ENCODE peak calls at places on chromosomes 1 and 21, in eight cellular contexts. A, Z, S, U, I, G, X and D are unnamed samples.

GRCh38 chr1:19815801-19816736 is 986 bp upstream of the RNF186 start:
- DNase-seq in G (no peak), Z (no peak), U (no peak), S (peak), A (no peak), X (no peak), I (peak), D (no peak)

GRCh38 chr21:43282358-43283120 is 113.7 kb downstream of the CRYAA start:
- DNase-seq in S (no peak), Z (no peak), U (no peak), A (no peak), G (no peak), X (no peak), I (no peak), D (no peak)

GRCh38 chr1:1075148-1075935 is 1.2 kb upstream of the RNF223 start:
- DNase-seq in U (no peak), S (no peak), Z (no peak), G (no peak), A (no peak), X (no peak), I (no peak), D (no peak)

GRCh38 chr1:195745170-195746009 is 862.9 kb downstream of the KCNT2 start:
- DNase-seq in A (no peak), X (no peak), I (no peak), Z (no peak), U (peak), G (no peak), S (no peak), D (no peak)

GRCh38 chr1:39214021-39214713 is 9.7 kb downstream of the MACF1 start:
- DNase-seq in A (peak), G (peak), Z (no peak), U (no peak), I (no peak), S (no peak), X (no peak), D (peak)

GRCh38 chr1:170881268-170882265 is 53.8 kb upstream of the MROH9 start:
- DNase-seq in Z (no peak), A (peak), I (no peak), U (peak), X (peak), G (peak), S (no peak), D (no peak)

GRCh38 chr21:15141236-15141970 is 76.6 kb upstream of the NRIP1 start:
- DNase-seq in A (no peak), S (peak), G (no peak), U (no peak), X (no peak), I (no peak), Z (no peak), D (no peak)

GRCh38 chr1:7940745-7941436 is at the start of gene TNFRSF9:
- DNase-seq in G (no peak), X (no peak), Z (no peak), U (no peak), S (peak), A (peak), I (no peak), D (no peak)

GRCh38 chr1:71944006-71944405 is 338.3 kb downstream of the NEGR1 start:
- DNase-seq in Z (no peak), X (no peak), S (no peak), I (no peak), G (no peak), A (no peak), U (no peak), D (no peak)

GRCh38 chr21:42063578-42064521 is 7.3 kb upstream of the UMODL1 start:
- DNase-seq in S (peak), I (no peak), X (no peak), Z (peak), U (no peak), A (no peak), G (no peak), D (no peak)

GRCh38 chr1:40301066-40301465 is 16.0 kb downstream of the COL9A2 start:
- DNase-seq in Z (no peak), I (no peak), U (no peak), A (no peak), X (no peak), S (no peak), G (no peak), D (no peak)

GRCh38 chr1:212797681-212798080 is 6.0 kb downstream of the TATDN3 start:
- DNase-seq in A (peak), X (no peak), S (no peak), U (peak), G (no peak), Z (no peak), I (no peak), D (no peak)

GRCh38 chr1:236502579-236502971 is 21.2 kb upstream of the LGALS8 start:
- DNase-seq in A (peak), I (no peak), G (no peak), X (no peak), U (no peak), S (no peak), Z (no peak), D (peak)

GRCh38 chr21:35933466-35933865 is 126.9 kb downstream of the SETD4 start:
- DNase-seq in U (peak), I (peak), S (no peak), A (peak), G (no peak), X (peak), Z (no peak), D (peak)

GRCh38 chr1:25599969-25600610 is 16.5 kb upstream of the MAN1C1 start:
- DNase-seq in S (no peak), G (no peak), U (no peak), A (no peak), I (no peak), X (no peak), Z (no peak), D (no peak)

GRCh38 chr1:239868117-239868516 is 223.6 kb upstream of the FMN2 start:
- DNase-seq in Z (no peak), U (no peak), S (no peak), G (no peak), I (no peak), X (no peak), A (no peak), D (no peak)

GRCh38 chr21:43361493-43362296 is 65.2 kb downstream of the SIK1 start:
- DNase-seq in X (peak), Z (peak), S (peak), I (peak), A (peak), G (no peak), U (peak), D (no peak)

GRCh38 chr1:189851806-189852367 is 625.8 kb downstream of the BRINP3 start:
- DNase-seq in A (no peak), Z (no peak), I (no peak), U (no peak), S (no peak), X (no peak), G (no peak), D (peak)

GRCh38 chr1:67957026-67957425 is 93.4 kb downstream of the DIRAS3 start:
- DNase-seq in S (no peak), U (peak), G (no peak), I (no peak), Z (no peak), X (no peak), A (no peak), D (no peak)

GRCh38 chr1:99737016-99737415 is 29.4 kb downstream of the FRRS1 start:
- DNase-seq in U (peak), S (no peak), I (no peak), A (peak), G (peak), X (peak), Z (no peak), D (peak)

GRCh38 chr21:31255846-31256395 is 88.1 kb downstream of the TIAM1 start:
- DNase-seq in G (peak), A (no peak), I (no peak), S (no peak), X (no peak), Z (no peak), U (no peak), D (no peak)

GRCh38 chr21:30605968-30606367 is 5.1 kb downstream of the KRTAP22-1 start:
- DNase-seq in S (no peak), U (no peak), Z (no peak), I (no peak), X (no peak), G (no peak), A (no peak), D (no peak)

GRCh38 chr1:94903318-94904009 is 23.4 kb downstream of the CNN3 start:
- DNase-seq in U (no peak), I (no peak), A (no peak), X (no peak), Z (no peak), S (no peak), G (no peak), D (no peak)

GRCh38 chr1:12296623-12297022 is 66.8 kb downstream of the VPS13D start:
- DNase-seq in Z (no peak), U (peak), G (no peak), A (peak), I (no peak), X (no peak), S (no peak), D (peak)

GRCh38 chr1:18962121-18962721 is 5.7 kb upstream of the IFFO2 start:
- DNase-seq in U (no peak), G (no peak), I (peak), A (no peak), Z (no peak), X (no peak), S (no peak), D (no peak)

GRCh38 chr21:38352536-38353219 is 95.9 kb downstream of the KCNJ15 start:
- DNase-seq in U (peak), I (peak), S (no peak), A (peak), X (peak), G (peak), Z (peak), D (peak)

GRCh38 chr21:25179116-25179515 is 428.2 kb downstream of the MRPL39 start:
- DNase-seq in G (no peak), X (no peak), U (peak), S (no peak), I (no peak), A (peak), Z (no peak), D (peak)

GRCh38 chr1:9500756-9501754 is 38.2 kb upstream of the SLC25A33 start:
- DNase-seq in U (no peak), S (no peak), A (no peak), I (no peak), G (no peak), X (no peak), Z (no peak), D (no peak)

GRCh38 chr1:9494936-9495758 is 44.1 kb upstream of the SLC25A33 start:
- DNase-seq in U (peak), A (peak), Z (peak), G (peak), S (peak), X (no peak), I (no peak), D (no peak)

GRCh38 chr1:9493326-9493725 is 45.9 kb upstream of the SLC25A33 start:
- DNase-seq in I (no peak), U (no peak), G (no peak), Z (no peak), A (no peak), X (no peak), S (no peak), D (no peak)

GRCh38 chr1:9490605-9491339 is 48.5 kb upstream of the SLC25A33 start:
- DNase-seq in Z (peak), X (peak), S (peak), A (peak), U (peak), I (peak), G (peak), D (no peak)

GRCh38 chr1:9495854-9496374 is 43.4 kb upstream of the SLC25A33 start:
- DNase-seq in Z (no peak), A (no peak), I (no peak), U (no peak), S (no peak), G (no peak), X (no peak), D (no peak)
- H3K4me3 ChIP-seq in Z (no peak), A (no peak), I (no peak), U (no peak), S (no peak), G (no peak), X (no peak), D (no peak)

GRCh38 chr1:203340112-203340804 is 10.7 kb downstream of the FMOD start:
- DNase-seq in I (peak), A (peak), G (peak), Z (peak), U (peak), X (peak), S (peak), D (no peak)

GRCh38 chr1:203336097-203336496 is 14.8 kb downstream of the FMOD start:
- DNase-seq in S (no peak), X (no peak), U (no peak), A (no peak), G (no peak), Z (no peak), I (no peak), D (no peak)

GRCh38 chr1:203335503-203335902 is 15.4 kb downstream of the FMOD start:
- DNase-seq in S (no peak), I (no peak), X (no peak), U (no peak), A (no peak), Z (no peak), G (no peak), D (no peak)

GRCh38 chr1:203342192-203342940 is 8.6 kb downstream of the FMOD start:
- DNase-seq in Z (peak), X (no peak), U (peak), I (peak), A (peak), S (peak), G (peak), D (no peak)

DNA sequence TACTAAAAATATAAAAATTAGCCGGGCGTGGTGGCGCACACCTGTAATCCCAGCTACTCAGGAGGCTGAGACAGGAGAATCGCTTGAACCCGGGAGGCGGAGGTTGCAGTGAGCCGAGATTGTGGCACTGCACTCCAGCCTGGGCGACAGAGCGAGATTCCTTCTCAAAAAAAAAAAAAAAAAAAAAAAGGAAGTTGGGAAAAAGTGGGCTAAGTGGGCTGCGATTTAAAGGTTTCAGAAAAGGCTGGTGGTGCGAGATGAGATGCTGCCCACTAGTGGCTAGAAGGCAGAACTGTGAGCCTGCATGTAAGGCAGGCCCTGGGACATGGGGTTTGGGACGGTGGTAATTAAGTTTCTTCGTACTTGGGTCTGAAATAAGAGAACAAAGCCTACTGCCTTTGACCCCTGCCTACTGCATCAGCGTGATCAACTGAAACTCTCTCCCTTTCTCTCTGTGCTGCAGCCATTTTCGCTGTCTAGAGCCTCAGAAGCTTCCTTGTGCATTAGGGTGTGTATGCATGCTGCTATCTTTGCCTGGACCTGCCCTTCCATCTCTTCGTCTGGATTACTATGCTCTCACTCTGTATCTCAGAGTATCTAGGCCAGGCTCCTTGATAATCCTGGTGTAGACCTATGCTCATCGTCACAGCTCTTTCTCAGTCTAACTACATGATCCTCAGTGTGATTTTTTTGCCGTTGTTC is 12.4 kb downstream of the FMOD start:
- DNase-seq in I (peak), X (peak), Z (peak), U (peak), A (peak), G (peak), S (peak), D (no peak)
- H3K4me3 ChIP-seq in I (no peak), X (no peak), Z (no peak), U (no peak), A (no peak), G (no peak), S (no peak), D (no peak)

GRCh38 chr1:93633313-93633712 is 48.3 kb downstream of the BCAR3 start:
- DNase-seq in S (no peak), A (no peak), I (no peak), G (no peak), U (no peak), Z (no peak), X (no peak), D (no peak)

GRCh38 chr1:93638981-93639380 is 42.7 kb downstream of the BCAR3 start:
- DNase-seq in G (no peak), Z (no peak), X (no peak), S (no peak), I (no peak), A (no peak), U (no peak), D (no peak)

GRCh38 chr1:93636712-93637111 is 44.9 kb downstream of the BCAR3 start:
- DNase-seq in Z (no peak), U (no peak), I (no peak), S (no peak), X (no peak), A (no peak), G (no peak), D (no peak)

GRCh38 chr1:93638307-93638847 is 43.3 kb downstream of the BCAR3 start:
- DNase-seq in I (no peak), X (no peak), U (no peak), A (peak), S (no peak), G (no peak), Z (no peak), D (no peak)

GRCh38 chr1:93635614-93636543 is 45.8 kb downstream of the BCAR3 start:
- DNase-seq in S (no peak), U (no peak), I (no peak), A (peak), X (no peak), G (peak), Z (no peak), D (no peak)
- H3K4me3 ChIP-seq in S (no peak), U (no peak), I (no peak), A (no peak), X (no peak), G (no peak), Z (no peak), D (no peak)

DNA sequence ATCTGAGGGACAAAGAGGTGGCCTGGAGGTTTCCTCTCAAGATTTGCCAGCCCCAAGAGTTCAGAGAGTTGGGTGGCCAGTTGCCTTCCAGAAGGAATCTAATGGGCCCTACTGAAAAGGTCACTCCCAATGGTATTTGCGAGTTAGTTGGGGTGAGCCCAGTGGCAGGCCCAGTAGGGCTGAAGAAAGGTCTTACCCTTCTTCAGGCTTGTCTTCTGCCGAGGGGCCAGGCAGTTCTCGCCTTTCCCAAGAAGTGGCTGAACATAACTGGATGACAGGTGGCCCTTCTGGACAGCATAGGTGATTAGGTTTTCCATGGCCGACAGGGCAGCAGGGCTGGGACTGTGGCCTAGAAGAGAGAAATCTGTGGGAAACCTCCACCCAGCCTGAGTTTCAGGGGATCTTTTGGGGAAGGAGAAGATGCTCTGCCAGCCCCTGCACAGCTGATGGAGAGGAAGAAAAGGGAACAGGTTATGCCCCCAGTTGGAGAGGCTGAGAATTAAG is 7.2 kb downstream of the PGLYRP4 start:
- DNase-seq in Z (no peak), X (no peak), I (no peak), A (no peak), S (no peak), U (no peak), G (no peak), D (no peak)
- H3K4me3 ChIP-seq in Z (no peak), X (no peak), I (no peak), A (no peak), S (no peak), U (no peak), G (no peak), D (no peak)

DNA sequence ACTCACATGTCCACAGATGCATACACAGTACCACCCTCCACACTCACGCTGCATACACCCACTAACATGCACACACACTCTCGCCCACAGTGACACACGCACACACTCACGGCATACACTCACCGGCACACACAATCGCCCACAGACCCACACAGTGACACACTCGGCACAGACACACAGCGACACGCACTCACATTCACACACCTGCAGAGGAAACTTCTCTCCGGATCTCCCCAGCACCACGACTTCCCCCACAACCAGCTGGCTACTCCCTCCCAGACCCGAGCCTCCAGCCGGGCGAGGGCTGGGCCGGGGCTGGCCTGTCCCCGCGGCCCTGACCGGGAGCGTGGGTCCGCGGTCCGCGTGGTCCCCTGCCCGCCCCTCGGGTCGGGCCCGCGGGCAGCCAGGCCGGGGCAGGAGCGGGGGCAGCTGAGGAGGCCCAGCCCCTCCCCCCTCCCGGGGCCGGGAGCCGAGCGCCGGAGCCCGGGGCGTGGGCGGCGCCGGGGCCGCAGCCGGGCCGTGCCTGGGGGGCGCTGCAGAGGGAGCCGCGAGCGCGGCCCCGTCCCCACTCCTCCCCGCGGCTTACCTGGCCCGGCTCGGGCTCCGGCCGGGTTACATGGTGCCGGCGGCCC is 469 bp downstream of the DLGAP3 start:
- DNase-seq in X (no peak), I (no peak), U (no peak), A (no peak), G (no peak), S (no peak), Z (no peak), D (no peak)
- H3K4me3 ChIP-seq in X (no peak), I (peak), U (no peak), A (no peak), G (peak), S (peak), Z (peak), D (peak)